ENCODE peak calls at places on chromosome 9, in six cellular contexts. One of them, this sample, is unnamed.

GRCh38 chr9:86792136-86792535 is 155.2 kb downstream of the GAS1 start:
- DNase-seq in brain microvascular endothelial cell: no peak
- DNase-seq in upper lobe of left lung: no peak
- DNase-seq in neuronal stem cell: no peak
- DNase-seq in heart left ventricle: no peak
- DNase-seq in CD8-positive, alpha-beta memory T cell: no peak
- DNase-seq in this sample: no peak

GRCh38 chr9:97864396-97864795 is 11.4 kb downstream of the FOXE1 start:
- DNase-seq in brain microvascular endothelial cell: no peak
- DNase-seq in upper lobe of left lung: no peak
- DNase-seq in neuronal stem cell: no peak
- DNase-seq in heart left ventricle: no peak
- DNase-seq in CD8-positive, alpha-beta memory T cell: no peak
- DNase-seq in this sample: no peak

GRCh38 chr9:134592018-134592818 is 49.4 kb upstream of the COL5A1 start:
- DNase-seq in brain microvascular endothelial cell: peak; percentile 87
- DNase-seq in upper lobe of left lung: peak; percentile 78
- DNase-seq in neuronal stem cell: no peak
- DNase-seq in heart left ventricle: peak; percentile 37
- DNase-seq in CD8-positive, alpha-beta memory T cell: no peak
- DNase-seq in this sample: no peak

GRCh38 chr9:36870960-36871359 is 163.1 kb downstream of the PAX5 start:
- DNase-seq in brain microvascular endothelial cell: no peak
- DNase-seq in upper lobe of left lung: no peak
- DNase-seq in neuronal stem cell: no peak
- DNase-seq in heart left ventricle: no peak
- DNase-seq in CD8-positive, alpha-beta memory T cell: no peak
- DNase-seq in this sample: no peak

GRCh38 chr9:20988061-20988460 is 43.4 kb downstream of the HACD4 start:
- DNase-seq in brain microvascular endothelial cell: no peak
- DNase-seq in upper lobe of left lung: no peak
- DNase-seq in neuronal stem cell: no peak
- DNase-seq in heart left ventricle: no peak
- DNase-seq in CD8-positive, alpha-beta memory T cell: no peak
- DNase-seq in this sample: no peak

GRCh38 chr9:21996438-21996837 is 1.8 kb downstream of the CDKN2B-AS1 start:
- DNase-seq in brain microvascular endothelial cell: no peak
- DNase-seq in upper lobe of left lung: no peak
- DNase-seq in neuronal stem cell: no peak
- DNase-seq in heart left ventricle: no peak
- DNase-seq in CD8-positive, alpha-beta memory T cell: no peak
- DNase-seq in this sample: no peak

GRCh38 chr9:12875216-12875615 is 100.4 kb downstream of the LURAP1L start:
- DNase-seq in brain microvascular endothelial cell: no peak
- DNase-seq in upper lobe of left lung: no peak
- DNase-seq in neuronal stem cell: no peak
- DNase-seq in heart left ventricle: no peak
- DNase-seq in CD8-positive, alpha-beta memory T cell: no peak
- DNase-seq in this sample: no peak

GRCh38 chr9:25472681-25473080 is 205.6 kb downstream of the TUSC1 start:
- DNase-seq in brain microvascular endothelial cell: no peak
- DNase-seq in upper lobe of left lung: no peak
- DNase-seq in neuronal stem cell: no peak
- DNase-seq in heart left ventricle: no peak
- DNase-seq in CD8-positive, alpha-beta memory T cell: no peak
- DNase-seq in this sample: no peak

GRCh38 chr9:136255166-136255538 is 9.5 kb upstream of the QSOX2 start:
- DNase-seq in brain microvascular endothelial cell: peak; percentile 27
- DNase-seq in upper lobe of left lung: peak; percentile 42
- DNase-seq in neuronal stem cell: no peak
- DNase-seq in heart left ventricle: no peak
- DNase-seq in CD8-positive, alpha-beta memory T cell: no peak
- DNase-seq in this sample: no peak

GRCh38 chr9:136700959-136701664 is 11.3 kb upstream of the DIPK1B start:
- DNase-seq in brain microvascular endothelial cell: no peak
- DNase-seq in upper lobe of left lung: peak; percentile 81
- DNase-seq in neuronal stem cell: no peak
- DNase-seq in heart left ventricle: no peak
- DNase-seq in CD8-positive, alpha-beta memory T cell: peak; percentile 60
- DNase-seq in this sample: peak; percentile 32

GRCh38 chr9:99040911-99041582 is 63.9 kb upstream of the TGFBR1 start:
- DNase-seq in brain microvascular endothelial cell: peak; percentile 83
- DNase-seq in upper lobe of left lung: no peak
- DNase-seq in neuronal stem cell: no peak
- DNase-seq in heart left ventricle: no peak
- DNase-seq in CD8-positive, alpha-beta memory T cell: no peak
- DNase-seq in this sample: peak; percentile 11

GRCh38 chr9:138007566-138008080 is 130.0 kb downstream of the CACNA1B start:
- DNase-seq in brain microvascular endothelial cell: no peak
- DNase-seq in upper lobe of left lung: no peak
- DNase-seq in neuronal stem cell: no peak
- DNase-seq in heart left ventricle: no peak
- DNase-seq in CD8-positive, alpha-beta memory T cell: no peak
- DNase-seq in this sample: no peak

GRCh38 chr9:110837401-110838005 is 168.9 kb downstream of the MUSK start:
- DNase-seq in brain microvascular endothelial cell: no peak
- DNase-seq in upper lobe of left lung: no peak
- DNase-seq in neuronal stem cell: no peak
- DNase-seq in heart left ventricle: no peak
- DNase-seq in CD8-positive, alpha-beta memory T cell: no peak
- DNase-seq in this sample: no peak

GRCh38 chr9:93965830-93966577 is 10.8 kb upstream of the BARX1 start:
- DNase-seq in brain microvascular endothelial cell: no peak
- DNase-seq in upper lobe of left lung: no peak
- DNase-seq in neuronal stem cell: no peak
- DNase-seq in heart left ventricle: no peak
- DNase-seq in CD8-positive, alpha-beta memory T cell: no peak
- DNase-seq in this sample: no peak

GRCh38 chr9:88706193-88707112 is 171.5 kb downstream of the NXNL2 start:
- DNase-seq in brain microvascular endothelial cell: no peak
- DNase-seq in upper lobe of left lung: peak; percentile 74
- DNase-seq in neuronal stem cell: no peak
- DNase-seq in heart left ventricle: no peak
- DNase-seq in CD8-positive, alpha-beta memory T cell: no peak
- DNase-seq in this sample: no peak

GRCh38 chr9:133938086-133938485 is 54.0 kb downstream of the VAV2 start:
- DNase-seq in brain microvascular endothelial cell: no peak
- DNase-seq in upper lobe of left lung: peak; percentile 55
- DNase-seq in neuronal stem cell: no peak
- DNase-seq in heart left ventricle: no peak
- DNase-seq in CD8-positive, alpha-beta memory T cell: no peak
- DNase-seq in this sample: no peak

GRCh38 chr9:107246259-107247254 is 36.5 kb upstream of the RAD23B start:
- DNase-seq in brain microvascular endothelial cell: no peak
- DNase-seq in upper lobe of left lung: no peak
- DNase-seq in neuronal stem cell: no peak
- DNase-seq in heart left ventricle: no peak
- DNase-seq in CD8-positive, alpha-beta memory T cell: no peak
- DNase-seq in this sample: peak; percentile 37

GRCh38 chr9:77885104-77885672 is 146.4 kb downstream of the GNAQ start:
- DNase-seq in brain microvascular endothelial cell: no peak
- DNase-seq in upper lobe of left lung: no peak
- DNase-seq in neuronal stem cell: no peak
- DNase-seq in heart left ventricle: no peak
- DNase-seq in CD8-positive, alpha-beta memory T cell: no peak
- DNase-seq in this sample: no peak

GRCh38 chr9:92706218-92706940 is 36.4 kb upstream of the IPPK start:
- DNase-seq in brain microvascular endothelial cell: no peak
- DNase-seq in upper lobe of left lung: no peak
- DNase-seq in neuronal stem cell: no peak
- DNase-seq in heart left ventricle: no peak
- DNase-seq in CD8-positive, alpha-beta memory T cell: peak; percentile 20
- DNase-seq in this sample: peak; percentile 31

GRCh38 chr9:120925535-120926396 is 830 bp downstream of the TRAF1 start:
- DNase-seq in brain microvascular endothelial cell: peak; percentile 92
- DNase-seq in upper lobe of left lung: no peak
- DNase-seq in neuronal stem cell: no peak
- DNase-seq in heart left ventricle: no peak
- DNase-seq in CD8-positive, alpha-beta memory T cell: peak; percentile 61
- DNase-seq in this sample: no peak

GRCh38 chr9:71357346-71357745 is 235.9 kb upstream of the TRPM3 start:
- DNase-seq in brain microvascular endothelial cell: no peak
- DNase-seq in upper lobe of left lung: no peak
- DNase-seq in neuronal stem cell: no peak
- DNase-seq in heart left ventricle: no peak
- DNase-seq in CD8-positive, alpha-beta memory T cell: no peak
- DNase-seq in this sample: no peak

GRCh38 chr9:125785187-125785840 is 38.1 kb downstream of the PBX3 start:
- DNase-seq in brain microvascular endothelial cell: peak; percentile 12
- DNase-seq in upper lobe of left lung: no peak
- DNase-seq in neuronal stem cell: no peak
- DNase-seq in heart left ventricle: no peak
- DNase-seq in CD8-positive, alpha-beta memory T cell: no peak
- DNase-seq in this sample: no peak

GRCh38 chr9:100281069-100281468 is 71.7 kb downstream of the TEX10 start:
- DNase-seq in brain microvascular endothelial cell: no peak
- DNase-seq in upper lobe of left lung: no peak
- DNase-seq in neuronal stem cell: no peak
- DNase-seq in heart left ventricle: no peak
- DNase-seq in CD8-positive, alpha-beta memory T cell: no peak
- DNase-seq in this sample: no peak

GRCh38 chr9:128459011-128459410 is 3.2 kb downstream of the ODF2 start:
- DNase-seq in brain microvascular endothelial cell: no peak
- DNase-seq in upper lobe of left lung: no peak
- DNase-seq in neuronal stem cell: no peak
- DNase-seq in heart left ventricle: peak; percentile 49
- DNase-seq in CD8-positive, alpha-beta memory T cell: no peak
- DNase-seq in this sample: no peak

GRCh38 chr9:32382582-32383320 is 1.7 kb upstream of the ACO1 start:
- DNase-seq in brain microvascular endothelial cell: no peak
- DNase-seq in upper lobe of left lung: no peak
- DNase-seq in neuronal stem cell: no peak
- DNase-seq in heart left ventricle: no peak
- DNase-seq in CD8-positive, alpha-beta memory T cell: no peak
- DNase-seq in this sample: no peak
- H3K4me3 ChIP-seq in brain microvascular endothelial cell: no peak overlapping the region
- H3K4me3 ChIP-seq in upper lobe of left lung: no peak overlapping the region
- H3K4me3 ChIP-seq in neuronal stem cell: no peak overlapping the region
- H3K4me3 ChIP-seq in heart left ventricle: no peak overlapping the region
- H3K4me3 ChIP-seq in CD8-positive, alpha-beta memory T cell: no peak overlapping the region
- H3K4me3 ChIP-seq in this sample: no peak overlapping the region

GRCh38 chr9:129776566-129776937 is 23.7 kb upstream of the PTGES start:
- DNase-seq in brain microvascular endothelial cell: peak; percentile 44
- DNase-seq in upper lobe of left lung: no peak
- DNase-seq in neuronal stem cell: no peak
- DNase-seq in heart left ventricle: no peak
- DNase-seq in CD8-positive, alpha-beta memory T cell: no peak
- DNase-seq in this sample: no peak
- H3K4me3 ChIP-seq in brain microvascular endothelial cell: peak overlapping the region; percentile 3
- H3K4me3 ChIP-seq in upper lobe of left lung: no peak overlapping the region
- H3K4me3 ChIP-seq in neuronal stem cell: no peak overlapping the region
- H3K4me3 ChIP-seq in heart left ventricle: peak overlapping the region; percentile 7
- H3K4me3 ChIP-seq in CD8-positive, alpha-beta memory T cell: no peak overlapping the region
- H3K4me3 ChIP-seq in this sample: no peak overlapping the region

GRCh38 chr9:113568081-113568435 is 104.5 kb downstream of the RGS3 start:
- DNase-seq in brain microvascular endothelial cell: no peak
- DNase-seq in upper lobe of left lung: no peak
- DNase-seq in neuronal stem cell: no peak
- DNase-seq in heart left ventricle: no peak
- DNase-seq in CD8-positive, alpha-beta memory T cell: no peak
- DNase-seq in this sample: no peak

GRCh38 chr9:113566712-113567071 is 103.2 kb downstream of the RGS3 start:
- DNase-seq in brain microvascular endothelial cell: no peak
- DNase-seq in upper lobe of left lung: peak; percentile 64
- DNase-seq in neuronal stem cell: no peak
- DNase-seq in heart left ventricle: no peak
- DNase-seq in CD8-positive, alpha-beta memory T cell: no peak
- DNase-seq in this sample: no peak

GRCh38 chr9:113564804-113565237 is 101.3 kb downstream of the RGS3 start:
- DNase-seq in brain microvascular endothelial cell: peak; percentile 41
- DNase-seq in upper lobe of left lung: peak; percentile 89
- DNase-seq in neuronal stem cell: no peak
- DNase-seq in heart left ventricle: peak; percentile 85
- DNase-seq in CD8-positive, alpha-beta memory T cell: no peak
- DNase-seq in this sample: no peak

GRCh38 chr9:113567361-113568080 is 104.0 kb downstream of the RGS3 start:
- DNase-seq in brain microvascular endothelial cell: no peak
- DNase-seq in upper lobe of left lung: no peak
- DNase-seq in neuronal stem cell: no peak
- DNase-seq in heart left ventricle: no peak
- DNase-seq in CD8-positive, alpha-beta memory T cell: no peak
- DNase-seq in this sample: no peak

DNA sequence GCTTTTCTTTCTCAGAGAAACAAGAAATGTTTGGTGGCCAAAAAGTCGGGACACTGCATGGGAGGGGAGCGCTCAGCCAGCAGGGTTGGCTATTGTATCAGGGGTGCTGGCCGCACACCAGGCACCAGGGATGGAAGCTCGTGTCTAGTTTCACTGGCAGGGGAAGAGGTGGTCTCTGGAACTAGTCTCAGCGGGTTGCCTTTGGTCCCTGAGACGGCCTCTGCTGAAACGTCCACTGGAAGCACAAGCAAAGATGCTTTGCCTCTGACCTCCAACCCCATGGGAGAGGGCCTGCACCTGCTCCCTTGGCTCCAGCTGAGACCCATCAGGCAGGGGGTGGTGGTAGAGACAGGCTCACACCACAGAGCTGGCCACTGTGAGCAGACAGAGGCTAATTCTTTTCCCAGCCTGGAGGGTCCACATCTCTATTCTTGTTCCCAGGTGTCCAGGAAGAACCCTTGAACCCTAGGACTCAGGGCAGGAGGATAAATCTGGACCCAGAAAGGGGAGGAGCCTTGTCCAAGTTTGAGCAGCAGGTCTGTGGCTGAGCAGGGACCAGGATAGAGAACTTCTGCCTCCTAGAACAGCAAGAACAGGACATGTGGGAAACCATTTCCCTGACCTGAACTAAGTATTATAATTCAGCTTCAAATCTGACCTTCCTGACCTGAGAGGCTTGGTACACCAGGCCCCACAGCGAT is 102.6 kb downstream of the RGS3 start:
- DNase-seq in brain microvascular endothelial cell: no peak
- DNase-seq in upper lobe of left lung: no peak
- DNase-seq in neuronal stem cell: no peak
- DNase-seq in heart left ventricle: no peak
- DNase-seq in CD8-positive, alpha-beta memory T cell: no peak
- DNase-seq in this sample: no peak
- H3K4me3 ChIP-seq in brain microvascular endothelial cell: peak overlapping the region; percentile 66
- H3K4me3 ChIP-seq in upper lobe of left lung: peak overlapping the region; percentile 52
- H3K4me3 ChIP-seq in neuronal stem cell: peak overlapping the region; percentile 32
- H3K4me3 ChIP-seq in heart left ventricle: peak overlapping the region; percentile 49
- H3K4me3 ChIP-seq in CD8-positive, alpha-beta memory T cell: no peak overlapping the region
- H3K4me3 ChIP-seq in this sample: no peak overlapping the region

GRCh38 chr9:4514252-4515128 is 24.2 kb downstream of the SLC1A1 start:
- DNase-seq in brain microvascular endothelial cell: no peak
- DNase-seq in upper lobe of left lung: no peak
- DNase-seq in neuronal stem cell: no peak
- DNase-seq in heart left ventricle: no peak
- DNase-seq in CD8-positive, alpha-beta memory T cell: no peak
- DNase-seq in this sample: no peak
- H3K4me3 ChIP-seq in brain microvascular endothelial cell: no peak overlapping the region
- H3K4me3 ChIP-seq in upper lobe of left lung: no peak overlapping the region
- H3K4me3 ChIP-seq in neuronal stem cell: no peak overlapping the region
- H3K4me3 ChIP-seq in heart left ventricle: no peak overlapping the region
- H3K4me3 ChIP-seq in CD8-positive, alpha-beta memory T cell: no peak overlapping the region
- H3K4me3 ChIP-seq in this sample: no peak overlapping the region